ENCODE peak calls at places on chromosomes 16 and 17, in nine cellular contexts. Z is ovary, V is tibial nerve, O is GM12878, J is K562, Y is A549, U is SK-N-SH, F is sigmoid colon, D is stomach. X is an unnamed sample. For H3K4me1, the result is how much of the 10 kb centered on the place peaks cover.

GRCh38 chr16:25692307-25692706 is 548 bp downstream of the HS3ST4 start:
- DNase-seq in Y (no peak), U (peak), V (no peak), J (no peak), Z (no peak), F (no peak), D (peak), O (no peak), X (no peak)

GRCh38 chr17:75808905-75809621 is 24.5 kb downstream of the UNK start:
- DNase-seq in V (peak), U (peak), Z (peak), F (peak), D (peak), O (peak), J (no peak), Y (no peak), X (no peak)

GRCh38 chr17:301681-302299 is 50.8 kb downstream of the RPH3AL start:
- DNase-seq in F (peak), Z (no peak), O (no peak), J (no peak), U (no peak), V (peak), Y (no peak), D (no peak), X (peak)

GRCh38 chr17:8924595-8924994 is 40.9 kb downstream of the PIK3R5 start:
- DNase-seq in D (no peak), O (peak), Z (no peak), Y (no peak), F (no peak), J (no peak), U (no peak), V (no peak), X (no peak)

GRCh38 chr16:54591816-54592246 is 305.2 kb upstream of the IRX3 start:
- DNase-seq in Z (no peak), J (no peak), V (no peak), D (no peak), U (no peak), F (no peak), Y (no peak), O (no peak), X (no peak)

GRCh38 chr17:35038434-35038833 is 25.1 kb downstream of the RFFL start:
- DNase-seq in V (no peak), O (no peak), D (no peak), Z (no peak), Y (no peak), J (no peak), F (no peak), U (no peak), X (no peak)

GRCh38 chr16:68235882-68236803 is at the start of gene ESRP2:
- DNase-seq in D (peak), J (no peak), Z (peak), O (no peak), F (peak), U (peak), Y (no peak), V (no peak), X (peak)

GRCh38 chr16:59905131-59905530 is 1171.0 kb upstream of the GOT2 start:
- DNase-seq in U (no peak), Y (no peak), O (no peak), F (no peak), V (no peak), J (no peak), Z (no peak), D (no peak), X (no peak)

GRCh38 chr16:25823891-25824290 is 132.1 kb downstream of the HS3ST4 start:
- DNase-seq in O (no peak), Z (no peak), D (no peak), Y (no peak), V (no peak), F (no peak), J (no peak), U (no peak), X (no peak)

GRCh38 chr17:9360610-9361571 is 214.7 kb downstream of the STX8 start:
- DNase-seq in V (no peak), U (no peak), O (no peak), J (no peak), F (peak), D (no peak), Y (peak), Z (peak), X (peak)

GRCh38 chr16:12168054-12169018 is 191.8 kb downstream of the SNX29 start:
- DNase-seq in Y (no peak), O (no peak), V (no peak), D (no peak), Z (no peak), F (no peak), J (no peak), U (no peak), X (no peak)

GRCh38 chr16:77009453-77009852 is 181.5 kb upstream of the MON1B start:
- DNase-seq in F (no peak), U (no peak), J (no peak), Z (no peak), V (no peak), D (no peak), Y (no peak), O (no peak), X (no peak)

GRCh38 chr17:21463779-21464407 is 87.7 kb downstream of the KCNJ12 start:
- DNase-seq in J (no peak), U (no peak), Z (no peak), F (no peak), O (no peak), Y (no peak), D (no peak), V (no peak), X (no peak)

GRCh38 chr16:10590342-10590741 is 9.9 kb upstream of the EMP2 start:
- DNase-seq in F (no peak), U (no peak), D (no peak), O (no peak), J (no peak), Z (no peak), Y (no peak), V (no peak), X (no peak)

GRCh38 chr16:7849891-7850290 is 517.2 kb downstream of the RBFOX1 start:
- DNase-seq in J (no peak), Y (no peak), U (no peak), Z (no peak), O (no peak), D (no peak), V (no peak), F (no peak), X (no peak)

GRCh38 chr17:37131064-37131463 is 182.3 kb downstream of the AATF start:
- DNase-seq in Y (no peak), J (no peak), D (no peak), V (no peak), O (no peak), F (no peak), U (no peak), Z (no peak), X (no peak)

GRCh38 chr17:39194089-39194984 is 3.1 kb downstream of the CACNB1 start:
- DNase-seq in F (peak), V (peak), J (peak), Y (peak), D (no peak), U (peak), Z (peak), O (no peak), X (peak)

GRCh38 chr16:15498427-15499175 is 64.2 kb downstream of the BMERB1 start:
- DNase-seq in O (no peak), J (no peak), D (no peak), U (no peak), Z (no peak), F (no peak), V (no peak), Y (no peak), X (no peak)

GRCh38 chr16:54048994-54049929 is 237.3 kb downstream of the IRX3 start:
- DNase-seq in J (no peak), U (peak), F (no peak), Z (no peak), D (no peak), Y (no peak), V (no peak), O (no peak), X (no peak)

GRCh38 chr16:80997139-80997798 is 9.4 kb downstream of the CMC2 start:
- DNase-seq in O (peak), Z (no peak), V (no peak), U (no peak), J (no peak), F (no peak), Y (peak), D (no peak), X (no peak)

GRCh38 chr17:8243827-8244226 is 4.0 kb downstream of the CTC1 start:
- DNase-seq in J (no peak), D (no peak), F (no peak), V (no peak), U (no peak), Z (no peak), Y (no peak), O (no peak), X (no peak)

GRCh38 chr16:50326835-50327465 is 41.8 kb downstream of the BRD7 start:
- DNase-seq in V (peak), O (peak), Z (no peak), U (no peak), J (no peak), D (no peak), F (no peak), Y (no peak), X (no peak)

GRCh38 chr17:21174186-21174585 is 39.8 kb downstream of the TMEM11 start:
- DNase-seq in Z (no peak), V (no peak), O (no peak), D (peak), F (no peak), J (no peak), Y (no peak), U (no peak), X (no peak)

GRCh38 chr16:15564619-15565339 is 78.2 kb downstream of the MARF1 start:
- DNase-seq in D (no peak), Z (no peak), F (no peak), U (no peak), V (no peak), J (no peak), O (no peak), Y (no peak), X (no peak)

GRCh38 chr17:76017481-76018339 is 9.4 kb downstream of the EVPL start:
- DNase-seq in V (no peak), U (no peak), Y (no peak), F (no peak), J (no peak), D (no peak), O (no peak), Z (no peak), X (no peak)

GRCh38 chr17:48388955-48389764 is 40.9 kb downstream of the SKAP1 start:
- DNase-seq in O (no peak), J (no peak), Z (no peak), Y (no peak), U (no peak), D (no peak), V (no peak), F (no peak), X (no peak)

GRCh38 chr16:29182501-29182900 is 197.6 kb downstream of the LAT start:
- DNase-seq in F (no peak), D (no peak), Z (peak), U (no peak), J (no peak), V (no peak), Y (no peak), O (no peak), X (no peak)

GRCh38 chr17:75155191-75155601 is 884 bp upstream of the JPT1 start:
- DNase-seq in O (no peak), V (no peak), F (no peak), J (no peak), Y (no peak), Z (no peak), D (no peak), U (no peak), X (no peak)

GRCh38 chr17:68057531-68057952 is 22.0 kb downstream of the KPNA2 start:
- DNase-seq in V (no peak), U (peak), Y (no peak), J (peak), F (no peak), O (no peak), D (peak), Z (no peak), X (peak)

GRCh38 chr17:37745801-37746426 is 1.1 kb upstream of the HNF1B start:
- DNase-seq in J (no peak), O (no peak), Z (no peak), Y (no peak), D (no peak), F (no peak), U (no peak), V (no peak), X (peak)

GRCh38 chr16:81592353-81592866 is 147.8 kb downstream of the CMIP start:
- DNase-seq in Y (no peak), U (no peak), Z (no peak), D (no peak), V (no peak), F (no peak), J (no peak), O (no peak), X (peak)

GRCh38 chr16:11896776-11897175 is 19.0 kb downstream of the GSPT1 start:
- DNase-seq in Z (no peak), Y (no peak), O (no peak), U (no peak), V (no peak), J (no peak), F (no peak), D (no peak), X (no peak)

GRCh38 chr17:32494621-32495346 is 8.0 kb downstream of the CDK5R1 start:
- DNase-seq in U (no peak), V (no peak), Z (no peak), F (no peak), D (no peak), J (no peak), Y (no peak), O (no peak), X (no peak)

GRCh38 chr17:43536236-43537088 is 9.7 kb downstream of the ETV4 start:
- DNase-seq in J (no peak), Y (no peak), Z (no peak), U (no peak), F (no peak), O (no peak), D (no peak), V (no peak), X (no peak)
- H3K4me1 ChIP-seq in J (under half), Y (under half), Z (under half), U (under half), F (under half), O (under half), D (under half), V (under half), X (under half)

GRCh38 chr17:62626719-62627218 is 701 bp upstream of the MRC2 start:
- DNase-seq in F (peak), V (peak), Y (peak), O (no peak), J (no peak), U (peak), D (no peak), Z (peak), X (no peak)

GRCh38 chr17:62628845-62629555 is 1.5 kb downstream of the MRC2 start:
- DNase-seq in D (no peak), Z (peak), O (no peak), U (peak), V (no peak), Y (no peak), J (no peak), F (no peak), X (no peak)

GRCh38 chr17:62627219-62627903 is at the start of gene MRC2:
- DNase-seq in F (peak), Y (peak), J (peak), U (peak), Z (peak), D (no peak), O (no peak), V (peak), X (peak)

GRCh38 chr17:62629556-62630364 is 2.3 kb downstream of the MRC2 start:
- DNase-seq in J (no peak), D (no peak), U (peak), Z (no peak), F (peak), V (no peak), O (no peak), Y (no peak), X (no peak)

DNA sequence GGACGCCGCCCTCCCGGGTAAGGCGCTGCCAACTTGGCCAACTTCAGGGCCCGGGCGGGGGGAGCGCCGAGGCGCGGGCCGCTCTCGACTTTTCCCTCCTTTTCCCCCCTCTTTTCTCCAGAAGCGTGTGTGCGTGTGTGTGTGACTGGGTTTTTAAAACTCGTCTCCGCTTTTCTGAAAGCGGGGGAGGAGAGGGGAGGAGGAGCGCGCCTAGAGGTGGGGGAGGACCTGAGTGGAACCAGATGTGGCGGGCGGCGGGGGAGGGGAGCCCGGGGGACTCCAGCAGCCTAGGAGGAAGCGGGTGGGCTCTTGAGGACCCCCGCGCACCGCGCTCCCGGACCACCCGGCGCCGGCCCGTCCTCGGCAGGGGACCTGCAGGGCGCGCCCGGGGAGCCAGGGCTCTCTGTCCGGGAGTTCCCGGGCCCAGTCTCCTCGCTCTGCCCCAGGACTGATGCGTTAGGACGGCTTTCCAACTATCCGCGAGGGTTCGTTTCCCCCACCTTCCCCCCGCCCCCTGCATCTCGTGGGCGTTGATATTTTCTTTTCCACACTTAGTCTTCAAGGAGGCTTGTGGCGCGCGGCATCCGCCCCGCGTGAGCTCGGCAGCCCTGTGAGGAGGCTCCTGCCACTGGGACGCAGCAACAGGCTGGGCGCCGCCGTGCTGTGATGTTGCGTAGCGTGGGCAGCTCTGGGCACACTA is 584 bp downstream of the MRC2 start:
- DNase-seq in U (peak), Y (peak), J (peak), D (no peak), V (no peak), Z (peak), O (no peak), F (peak), X (peak)
- TF ChIP-seq EP300 in U (peak), Y (no peak), J (no peak), D (no peak), V (no peak), Z (no peak), O (no peak), F (no peak), X (no peak)

GRCh38 chr17:60386475-60387058 is 5.4 kb downstream of the USP32 start:
- DNase-seq in Y (no peak), Z (no peak), V (no peak), U (no peak), D (no peak), J (no peak), O (no peak), F (no peak), X (no peak)
- H3K4me1 ChIP-seq in Y (under half), Z (under half), V (half or more), U (under half), D (half or more), J (under half), O (under half), F (half or more), X (under half)

DNA sequence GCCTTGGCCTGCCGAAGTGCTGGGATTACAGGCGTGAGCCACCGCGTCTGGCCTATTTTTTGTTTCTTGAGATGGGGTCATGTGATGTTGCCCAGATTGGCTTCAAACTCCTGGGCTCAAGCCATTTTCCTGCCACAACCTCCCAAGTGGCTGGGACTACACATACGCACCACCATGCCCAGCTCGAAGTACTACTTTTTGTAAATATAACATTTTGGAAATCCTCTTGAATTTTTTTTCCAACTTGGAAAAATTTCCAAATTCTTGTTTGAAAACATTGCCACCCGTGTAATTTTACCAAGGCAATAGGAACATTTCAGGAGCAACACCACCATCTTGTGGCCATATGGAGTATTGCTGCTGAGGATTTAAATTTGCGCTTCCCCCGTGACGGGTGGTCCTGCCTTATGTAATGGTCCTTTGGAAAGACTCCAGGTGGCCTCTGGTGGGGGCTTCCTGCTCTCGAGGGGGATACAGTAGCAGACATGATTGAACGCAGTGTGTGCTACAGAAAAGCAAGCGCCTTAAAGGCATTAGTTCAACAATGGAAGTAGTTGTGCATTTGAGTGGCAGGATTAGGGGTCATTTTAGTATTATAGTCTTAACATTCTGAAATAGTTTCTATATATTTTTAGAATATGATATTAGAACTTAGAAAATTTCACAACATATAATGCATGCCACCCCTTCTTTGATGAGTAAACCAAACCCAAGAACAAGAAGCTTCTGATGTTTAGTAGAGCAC is 8.0 kb downstream of the FLYWCH1 start:
- DNase-seq in J (peak), O (no peak), V (peak), Y (peak), U (peak), D (peak), F (peak), Z (peak), X (peak)
- TF ChIP-seq EP300 in J (no peak), O (no peak), V (peak), Y (no peak), U (no peak), D (no peak), F (no peak), Z (no peak), X (no peak)

GRCh38 chr16:57271867-57272495 is 12.5 kb downstream of the PLLP start:
- DNase-seq in Z (no peak), Y (no peak), D (no peak), J (no peak), U (peak), V (no peak), O (no peak), F (peak), X (no peak)
- H3K4me1 ChIP-seq in Z (under half), Y (under half), D (half or more), J (under half), U (under half), V (half or more), O (under half), F (under half), X (under half)

GRCh38 chr16:27248036-27248435 is 20.5 kb downstream of the NSMCE1 start:
- DNase-seq in J (no peak), O (no peak), Y (no peak), Z (no peak), U (no peak), V (no peak), D (no peak), F (no peak), X (no peak)

GRCh38 chr16:27245276-27246231 is 23.0 kb downstream of the NSMCE1 start:
- DNase-seq in Y (peak), F (peak), J (peak), D (no peak), O (no peak), U (no peak), Z (peak), V (no peak), X (no peak)

GRCh38 chr16:27243725-27244362 is 24.7 kb downstream of the NSMCE1 start:
- DNase-seq in Z (peak), J (no peak), D (no peak), U (no peak), F (peak), Y (no peak), V (no peak), O (no peak), X (no peak)

GRCh38 chr16:27244363-27244755 is 24.2 kb downstream of the NSMCE1 start:
- DNase-seq in F (peak), U (no peak), O (no peak), Z (peak), J (no peak), Y (no peak), D (no peak), V (no peak), X (no peak)

DNA sequence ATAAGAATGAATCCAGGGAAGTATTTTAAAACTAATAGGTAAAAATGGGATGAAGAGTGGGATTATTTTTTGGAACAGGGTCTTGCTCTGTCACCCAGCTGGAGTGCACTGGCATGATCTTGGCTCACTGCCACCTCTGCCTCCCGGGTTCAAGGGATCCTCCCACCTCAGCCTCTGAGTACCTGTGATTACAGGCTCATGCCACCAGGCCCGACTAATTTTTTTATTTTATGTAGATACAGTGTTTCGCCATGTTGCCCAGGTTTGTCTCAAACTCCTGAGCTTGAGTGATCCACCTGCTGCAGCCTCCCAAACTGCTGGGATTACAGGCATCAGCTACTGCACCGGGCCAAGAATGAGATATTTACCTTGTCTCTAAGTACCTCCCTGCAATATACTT is 22.1 kb downstream of the NSMCE1 start:
- DNase-seq in V (no peak), D (no peak), F (peak), Y (no peak), Z (peak), U (no peak), J (no peak), O (no peak), X (no peak)
- TF ChIP-seq EP300 in V (no peak), D (no peak), F (no peak), Y (no peak), Z (no peak), U (no peak), J (no peak), O (no peak), X (no peak)

X was measured in transverse colon.